ENCODE peak calls at places on chromosomes 1 and 21, in four cellular contexts. E, M, K and Y are unnamed samples.

GRCh38 chr1:188055921-188056505 is 1227.3 kb downstream of the PLA2G4A start:
- DNase-seq in K (no peak), M (no peak), E (no peak), Y (no peak)

GRCh38 chr1:228849011-228849541 is 113.8 kb downstream of the RHOU start:
- DNase-seq in E (no peak), K (peak; percentile 22), M (peak; percentile 27), Y (no peak)

GRCh38 chr1:36253463-36253862 is 29.2 kb downstream of the THRAP3 start:
- DNase-seq in E (no peak), K (no peak), M (no peak), Y (no peak)

GRCh38 chr1:86195281-86195680 is 38.7 kb upstream of the COL24A1 start:
- DNase-seq in M (no peak), E (no peak), K (no peak), Y (no peak)

GRCh38 chr1:225866061-225866844 is 15.9 kb downstream of the TMEM63A start:
- DNase-seq in K (no peak), E (no peak), M (no peak), Y (no peak)

GRCh38 chr1:56627636-56628039 is 17.5 kb upstream of the PRKAA2 start:
- DNase-seq in K (no peak), E (no peak), M (no peak), Y (no peak)

GRCh38 chr1:226821719-226822085 is 48.7 kb upstream of the PSEN2 start:
- DNase-seq in E (peak; percentile 28), K (no peak), M (no peak), Y (no peak)

GRCh38 chr1:151540982-151541377 is 871 bp downstream of the TUFT1 start:
- DNase-seq in K (no peak), E (no peak), M (no peak), Y (no peak)

GRCh38 chr1:209106237-209106741 is 477.2 kb upstream of the CAMK1G start:
- DNase-seq in K (no peak), E (no peak), M (no peak), Y (no peak)

GRCh38 chr1:229694053-229694693 is 68.1 kb downstream of the URB2 start:
- DNase-seq in K (no peak), E (peak; percentile 77), M (peak; percentile 65), Y (peak; percentile 78)

GRCh38 chr1:119915517-119915916 is 19.2 kb upstream of the ADAM30 start:
- DNase-seq in E (no peak), K (no peak), M (no peak), Y (no peak)

GRCh38 chr21:42834730-42835191 is 44.6 kb downstream of the WDR4 start:
- DNase-seq in M (no peak), E (no peak), K (no peak), Y (no peak)

GRCh38 chr1:105005594-105006195 is 1256.0 kb downstream of the AMY1C start:
- DNase-seq in M (no peak), E (no peak), K (no peak), Y (no peak)

GRCh38 chr1:232012773-232013386 is 386.3 kb downstream of the DISC1 start:
- DNase-seq in M (peak; percentile 33), E (peak; percentile 47), K (no peak), Y (peak; percentile 85)

GRCh38 chr1:39525366-39526165 is 34.1 kb downstream of the BMP8A start:
- DNase-seq in K (no peak), M (no peak), E (no peak), Y (peak; percentile 28)

GRCh38 chr1:2290171-2290578 is 62.1 kb downstream of the SKI start:
- DNase-seq in M (no peak), K (no peak), E (no peak), Y (no peak)

GRCh38 chr1:1979482-1980165 is 24.0 kb downstream of the CFAP74 start:
- DNase-seq in E (no peak), K (no peak), M (no peak), Y (no peak)

GRCh38 chr1:236543065-236543669 is 19.4 kb downstream of the LGALS8 start:
- DNase-seq in E (no peak), M (no peak), K (no peak), Y (peak; percentile 44)

GRCh38 chr1:15328785-15329480 is 80.8 kb upstream of the EFHD2 start:
- DNase-seq in E (peak; percentile 48), K (no peak), M (no peak), Y (peak; percentile 64)

GRCh38 chr1:105641407-105641806 is 1415.1 kb upstream of the PRMT6 start:
- DNase-seq in M (no peak), K (no peak), E (no peak), Y (no peak)

GRCh38 chr1:92030701-92031107 is 919 bp downstream of the EPHX4 start:
- DNase-seq in M (no peak), E (no peak), K (no peak), Y (no peak)

GRCh38 chr1:86499987-86500593 is 31.4 kb downstream of the CLCA1 start:
- DNase-seq in K (no peak), E (no peak), M (no peak), Y (no peak)

GRCh38 chr1:11134352-11135266 is 34.9 kb upstream of the EXOSC10 start:
- DNase-seq in M (no peak), E (no peak), K (no peak), Y (no peak)

GRCh38 chr1:3072948-3073519 is 4.0 kb downstream of the PRDM16 start:
- DNase-seq in K (no peak), E (no peak), M (no peak), Y (no peak)

GRCh38 chr21:25881524-25882376 is 147.0 kb downstream of the GABPA start:
- DNase-seq in M (peak; percentile 64), E (peak; percentile 60), K (peak; percentile 67), Y (peak; percentile 63)

GRCh38 chr1:87598429-87598828 is 269.7 kb downstream of the LMO4 start:
- DNase-seq in M (no peak), K (no peak), E (no peak), Y (no peak)

GRCh38 chr1:27521336-27522147 is 31.6 kb upstream of the WASF2 start:
- DNase-seq in M (no peak), K (no peak), E (no peak), Y (no peak)

GRCh38 chr1:27518808-27519207 is 28.8 kb upstream of the WASF2 start:
- DNase-seq in M (no peak), E (no peak), K (no peak), Y (no peak)

GRCh38 chr1:27517907-27518718 is 28.1 kb upstream of the WASF2 start:
- DNase-seq in M (no peak), E (no peak), K (no peak), Y (no peak)

GRCh38 chr1:27520651-27521050 is 30.7 kb upstream of the WASF2 start:
- DNase-seq in E (no peak), M (no peak), K (no peak), Y (no peak)

GRCh38 chr1:27519341-27520258 is 29.6 kb upstream of the WASF2 start:
- DNase-seq in E (no peak), M (no peak), K (no peak), Y (no peak)
- H3K4me1 ChIP-seq in E (peaks cover 61% of the 10 kb centered on the region), M (peaks cover 9% of the 10 kb centered on the region), K (peaks cover 8% of the 10 kb centered on the region), Y (peaks cover 69% of the 10 kb centered on the region)

DNA sequence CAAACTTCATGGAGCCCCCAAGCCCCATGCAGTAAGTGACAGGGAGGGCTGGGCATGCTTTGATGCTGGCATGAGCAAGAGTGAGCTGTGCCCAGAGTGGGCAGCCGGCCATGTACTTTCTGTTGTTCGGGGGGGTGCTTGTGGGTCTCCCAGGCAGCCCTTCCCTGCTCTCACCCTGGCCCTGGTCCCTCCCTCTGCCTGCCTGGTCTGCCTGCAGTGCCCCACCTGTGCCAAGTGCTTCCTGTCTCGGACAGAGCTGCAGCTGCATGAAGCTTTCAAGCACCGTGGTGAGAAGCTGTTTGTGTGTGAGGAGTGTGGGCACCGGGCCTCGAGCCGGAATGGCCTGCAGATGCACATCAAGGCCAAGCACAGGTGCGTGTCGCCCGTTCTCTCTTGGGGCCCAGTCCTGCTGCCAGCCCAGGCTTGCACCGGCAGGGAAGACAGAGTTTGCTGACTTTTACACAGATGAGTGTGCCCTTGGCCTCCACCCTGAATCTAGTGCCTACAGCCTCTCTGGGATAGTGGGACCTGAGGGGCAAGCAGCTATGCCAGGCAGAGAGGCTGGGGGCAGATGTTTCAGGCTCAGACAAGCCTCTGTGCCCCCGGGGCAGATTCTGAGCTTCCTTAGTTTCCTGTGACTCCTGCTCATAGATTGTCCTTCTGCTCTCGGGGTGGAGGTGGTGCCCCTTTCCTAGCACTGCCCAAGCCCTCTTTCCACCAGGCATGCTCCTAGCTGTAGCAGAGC is 7.6 kb downstream of the ZBTB48 start:
- DNase-seq in K (no peak), E (no peak), M (no peak), Y (peak; percentile 79)
- H3K4me1 ChIP-seq in K (no peaks in the 10 kb centered on the region), E (peaks cover under 1% of the 10 kb centered on the region), M (no peaks in the 10 kb centered on the region), Y (peaks cover 74% of the 10 kb centered on the region)

GRCh38 chr1:156487862-156488261 is 12.7 kb downstream of the MEF2D start:
- DNase-seq in E (no peak), M (no peak), K (no peak), Y (no peak)
- H3K4me1 ChIP-seq in E (peaks cover 75% of the 10 kb centered on the region), M (peaks cover 30% of the 10 kb centered on the region), K (peaks cover 33% of the 10 kb centered on the region), Y (peaks cover 99% of the 10 kb centered on the region)

GRCh38 chr21:45111703-45112102 is 37.3 kb downstream of the ADARB1 start:
- DNase-seq in M (no peak), K (no peak), E (no peak), Y (no peak)
- H3K4me1 ChIP-seq in M (peaks cover 24% of the 10 kb centered on the region), K (no peaks in the 10 kb centered on the region), E (peaks cover 10% of the 10 kb centered on the region), Y (peaks cover 70% of the 10 kb centered on the region)

GRCh38 chr1:8368956-8369639 is 51.2 kb downstream of the SLC45A1 start:
- DNase-seq in K (no peak), M (no peak), E (no peak), Y (no peak)
- H3K4me1 ChIP-seq in K (peaks cover 35% of the 10 kb centered on the region), M (peaks cover 47% of the 10 kb centered on the region), E (peaks cover 49% of the 10 kb centered on the region), Y (peaks cover 100% of the 10 kb centered on the region)

DNA sequence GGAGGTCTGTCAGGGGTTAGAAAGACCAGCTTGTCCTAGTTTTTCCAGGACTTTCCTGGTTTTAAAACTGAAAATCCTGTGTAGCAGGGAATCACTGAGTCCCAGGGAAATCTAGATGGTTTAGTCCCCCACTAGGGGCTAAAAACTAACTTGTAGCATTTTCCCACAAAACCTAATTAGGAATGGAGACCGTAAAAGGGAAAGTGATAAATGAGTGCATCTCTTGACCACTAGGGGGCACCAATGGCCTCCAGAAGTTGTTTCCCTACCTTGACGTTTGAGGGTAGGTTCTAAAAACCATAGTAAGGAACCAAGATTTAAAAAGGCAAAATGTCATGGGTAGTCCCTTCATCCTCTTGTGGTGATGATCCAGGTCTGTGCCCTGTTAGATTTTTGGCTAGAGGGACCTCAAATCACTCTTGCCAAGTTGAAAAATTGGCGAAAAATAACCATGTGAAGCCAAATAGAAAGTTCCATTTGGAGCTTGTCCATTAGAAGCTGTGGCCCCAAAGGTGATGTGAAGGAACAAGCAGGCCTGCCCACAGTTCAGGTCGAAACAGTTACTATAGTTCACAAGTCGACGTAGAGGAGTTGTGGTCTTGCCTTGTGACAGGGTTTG is 24.5 kb downstream of the CLIC6 start:
- DNase-seq in E (peak; percentile 47), K (no peak), M (peak; percentile 57), Y (no peak)
- H3K4me1 ChIP-seq in E (no peaks in the 10 kb centered on the region), K (no peaks in the 10 kb centered on the region), M (peaks cover 3% of the 10 kb centered on the region), Y (peaks cover 17% of the 10 kb centered on the region)

GRCh38 chr1:109185990-109186703 is 27.6 kb upstream of the SARS1 start:
- DNase-seq in M (peak; percentile 40), E (no peak), K (no peak), Y (no peak)
- H3K4me1 ChIP-seq in M (no peaks in the 10 kb centered on the region), E (peaks cover 5% of the 10 kb centered on the region), K (peaks cover 6% of the 10 kb centered on the region), Y (no peaks in the 10 kb centered on the region)